ENCODE peak calls at places on chromosomes 5 and 9, in six cellular contexts. B is A549, U is neural progenitor cell, N is HCT116, M is AG10803, J is Panc1. T is an unnamed sample.

GRCh38 chr5:132456553-132457361 is 33.8 kb downstream of the IRF1 start:
- DNase-seq in M (peak), U (no peak), B (no peak), J (no peak), N (no peak), T (peak)

GRCh38 chr9:106403081-106403480 is 459.9 kb upstream of the ZNF462 start:
- DNase-seq in B (no peak), J (peak), U (peak), M (peak), N (no peak), T (peak)

GRCh38 chr9:38062498-38063362 is 6.3 kb downstream of the SHB start:
- DNase-seq in N (no peak), B (no peak), M (peak), U (no peak), J (no peak), T (peak)

GRCh38 chr5:1515311-1515920 is 8.3 kb downstream of the LPCAT1 start:
- DNase-seq in J (no peak), N (no peak), B (no peak), U (no peak), M (no peak), T (no peak)

GRCh38 chr9:115850548-115851304 is 302.9 kb upstream of the PAPPA start:
- DNase-seq in M (peak), J (no peak), B (no peak), U (no peak), N (no peak), T (peak)

GRCh38 chr5:96374653-96375052 is 58.4 kb downstream of the PCSK1 start:
- DNase-seq in N (no peak), U (no peak), J (no peak), B (no peak), M (no peak), T (no peak)

GRCh38 chr5:141960018-141960417 is 2.0 kb upstream of the PCDH12 start:
- DNase-seq in U (peak), J (no peak), M (no peak), N (no peak), B (no peak), T (no peak)

GRCh38 chr9:107690026-107690425 is 200.5 kb upstream of the KLF4 start:
- DNase-seq in J (no peak), M (peak), N (no peak), U (no peak), B (no peak), T (no peak)

GRCh38 chr9:107280543-107280942 is 2.5 kb upstream of the RAD23B start:
- DNase-seq in B (no peak), N (peak), M (no peak), U (no peak), J (no peak), T (no peak)

GRCh38 chr5:150184990-150185952 is 4.6 kb upstream of the SLC6A7 start:
- DNase-seq in M (no peak), B (no peak), J (no peak), N (no peak), U (no peak), T (no peak)

GRCh38 chr9:89444212-89444611 is 53.7 kb downstream of the SEMA4D start:
- DNase-seq in B (no peak), J (no peak), U (no peak), N (no peak), M (no peak), T (no peak)

GRCh38 chr5:135873831-135874230 is 21.8 kb downstream of the IL9 start:
- DNase-seq in B (no peak), M (no peak), U (no peak), N (no peak), J (no peak), T (no peak)

GRCh38 chr5:124650960-124651662 is 95.3 kb downstream of the ZNF608 start:
- DNase-seq in M (peak), J (no peak), N (no peak), U (peak), B (no peak), T (no peak)

GRCh38 chr9:87359264-87359663 is 138.4 kb upstream of the DAPK1 start:
- DNase-seq in B (no peak), N (no peak), U (no peak), M (no peak), J (no peak), T (no peak)

GRCh38 chr5:162721125-162721524 is 653.6 kb downstream of the GABRG2 start:
- DNase-seq in N (no peak), B (no peak), U (no peak), M (no peak), J (no peak), T (no peak)

GRCh38 chr9:116482740-116483139 is 204.4 kb upstream of the TRIM32 start:
- DNase-seq in J (no peak), N (no peak), B (no peak), M (no peak), U (peak), T (no peak)

GRCh38 chr5:44727100-44727499 is 81.6 kb upstream of the MRPS30 start:
- DNase-seq in B (no peak), M (no peak), U (peak), N (no peak), J (no peak), T (no peak)

GRCh38 chr9:103037508-103038477 is 42.7 kb downstream of the CYLC2 start:
- DNase-seq in J (no peak), B (no peak), M (no peak), N (no peak), U (no peak), T (no peak)

GRCh38 chr5:15500326-15500958 is 462 bp downstream of the FBXL7 start:
- DNase-seq in U (peak), B (peak), J (no peak), M (peak), N (no peak), T (peak)

GRCh38 chr9:129145316-129145715 is 32.7 kb downstream of the IER5L start:
- DNase-seq in U (no peak), N (no peak), J (no peak), M (no peak), B (no peak), T (peak)

GRCh38 chr9:107397076-107398049 is 92.2 kb downstream of the KLF4 start:
- DNase-seq in B (no peak), J (no peak), M (peak), N (no peak), U (no peak), T (no peak)

GRCh38 chr5:170254056-170254455 is 21.3 kb downstream of the C5orf58 start:
- DNase-seq in N (no peak), J (no peak), B (no peak), U (no peak), M (no peak), T (no peak)

GRCh38 chr9:116951588-116952433 is 264.7 kb downstream of the TRIM32 start:
- DNase-seq in B (peak), M (peak), J (no peak), N (no peak), U (no peak), T (no peak)

GRCh38 chr5:123719004-123719403 is 207.0 kb downstream of the CSNK1G3 start:
- DNase-seq in U (peak), N (no peak), B (no peak), J (no peak), M (no peak), T (no peak)

GRCh38 chr9:136443687-136444086 is 4.0 kb upstream of the INPP5E start:
- DNase-seq in U (no peak), M (no peak), B (no peak), N (no peak), J (no peak), T (no peak)

GRCh38 chr5:177523711-177524538 is 7.2 kb upstream of the DDX41 start:
- DNase-seq in M (no peak), U (no peak), N (no peak), B (no peak), J (no peak), T (no peak)

GRCh38 chr5:67478337-67478736 is 281.7 kb upstream of the CD180 start:
- DNase-seq in N (no peak), M (no peak), B (no peak), U (no peak), J (no peak), T (no peak)

DNA sequence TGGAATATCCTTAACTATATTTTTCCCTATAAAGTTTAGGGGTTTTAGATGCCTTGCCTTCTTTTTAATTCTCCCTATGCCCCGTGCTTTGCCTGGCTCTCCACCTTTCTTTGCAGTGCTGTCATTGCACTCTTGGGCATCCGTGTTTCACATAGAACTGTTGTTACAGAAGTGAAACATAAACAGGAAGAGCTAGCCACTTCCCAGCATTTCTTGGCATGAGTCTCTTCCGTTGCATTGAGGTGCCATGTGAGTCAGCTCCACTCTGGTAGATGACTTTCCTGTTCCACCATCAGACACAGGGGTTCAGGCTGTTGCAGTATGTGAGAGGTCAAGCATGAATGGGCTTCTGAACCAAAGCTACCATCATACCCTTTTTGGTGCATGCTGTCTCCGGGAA is 73.4 kb downstream of the ANGPTL2 start:
- DNase-seq in N (no peak), J (peak), U (no peak), M (peak), B (peak), T (peak)
- H3K4me3 ChIP-seq in N (no peak), J (no peak), U (no peak), M (no peak), B (no peak), T (no peak)

GRCh38 chr5:157651623-157652376 is 438 bp downstream of the SOX30 start:
- DNase-seq in N (no peak), U (peak), M (peak), J (no peak), B (no peak), T (peak)
- TF ChIP-seq CTCF in N (no peak), U (no peak), M (peak), J (no peak), B (no peak), T (peak)

DNA sequence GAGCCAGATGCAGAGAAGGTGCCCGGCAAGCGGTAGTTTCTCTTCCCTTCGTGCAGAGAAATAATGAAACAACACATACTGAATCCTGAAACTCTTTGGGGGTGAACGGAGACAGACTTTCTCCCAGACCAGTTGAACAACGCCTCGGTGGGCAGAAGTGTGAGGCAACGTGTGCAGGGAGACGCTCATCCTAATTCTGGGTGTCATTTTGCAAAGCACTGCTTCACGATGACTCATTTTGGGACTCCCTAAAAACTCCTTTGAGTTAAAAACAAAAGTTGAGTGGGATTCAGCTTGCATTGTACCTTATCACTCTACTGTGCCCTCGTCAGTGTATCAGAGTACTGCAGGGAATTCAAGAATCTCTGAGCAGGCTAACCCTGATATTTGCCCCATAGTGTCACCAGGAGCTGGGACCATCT is 3.5 kb upstream of the NEK6 start:
- DNase-seq in N (no peak), U (no peak), B (no peak), M (no peak), J (no peak), T (no peak)
- H3K4me3 ChIP-seq in N (no peak), U (no peak), B (no peak), M (no peak), J (no peak), T (no peak)

DNA sequence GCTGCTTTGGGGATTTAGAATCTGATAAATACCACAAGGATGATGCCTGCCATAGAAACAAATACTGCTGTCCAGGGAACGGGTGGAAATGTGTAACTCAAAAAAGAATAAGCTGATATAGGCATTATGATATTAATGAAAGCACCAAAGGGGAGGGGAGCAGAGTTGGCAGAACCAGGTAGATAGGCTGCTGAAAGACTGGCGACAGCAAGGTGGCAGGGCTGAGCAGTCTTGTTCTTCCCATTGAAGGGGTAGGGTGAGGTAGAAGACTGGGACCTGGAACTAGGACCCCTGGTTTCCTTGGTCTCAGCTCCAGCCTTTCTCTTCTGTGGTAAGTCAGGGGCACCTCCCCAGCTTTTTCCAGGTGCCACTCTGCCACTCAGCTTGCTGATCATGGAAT is 31.4 kb upstream of the TMOD1 start:
- DNase-seq in B (no peak), M (no peak), U (peak), N (peak), J (no peak), T (no peak)
- TF ChIP-seq CTCF in B (no peak), M (no peak), U (peak), N (peak), J (peak), T (peak)

GRCh38 chr5:179618923-179619554 is 4.4 kb downstream of the HNRNPH1 start:
- DNase-seq in U (no peak), M (no peak), N (no peak), B (no peak), J (no peak), T (no peak)
- H3K4me3 ChIP-seq in U (peak), M (peak), N (no peak), B (peak), J (peak), T (peak)

GRCh38 chr9:98569070-98569469 is 139.7 kb downstream of the GABBR2 start:
- DNase-seq in B (no peak), U (peak), N (no peak), J (no peak), M (no peak), T (no peak)
- TF ChIP-seq CTCF in B (no peak), U (no peak), N (no peak), J (no peak), M (no peak), T (no peak)